ENCODE peak calls at places on chromosome 7, in seven cellular contexts. W is suprapubic skin, S is stomach, A is IMR-90, V is K562, E is A549, O is tibial nerve. T is an unnamed sample.
A peak's percentile ranks its signal among the peaks of the same experiment; 100 is the strongest.

GRCh38 chr7:20440472-20441105 is 109.9 kb downstream of the ITGB8 start:
- DNase-seq in W (no peak), S (peak; percentile 30), A (peak; percentile 62), V (peak; percentile 68), E (peak; percentile 13), O (no peak), T (no peak)

GRCh38 chr7:7414776-7415603 is 120.7 kb downstream of the COL28A1 start:
- DNase-seq in W (no peak), S (no peak), A (no peak), V (no peak), E (no peak), O (no peak), T (no peak)

GRCh38 chr7:156668130-156668741 is 27.7 kb downstream of the RNF32 start:
- DNase-seq in W (no peak), S (peak; percentile 71), A (peak; percentile 20), V (no peak), E (no peak), O (no peak), T (no peak)

GRCh38 chr7:138468244-138469123 is 8.4 kb downstream of the TRIM24 start:
- DNase-seq in W (no peak), S (peak; percentile 48), A (peak; percentile 14), V (no peak), E (no peak), O (no peak), T (no peak)

GRCh38 chr7:15781944-15782343 is 95.5 kb upstream of the MEOX2 start:
- DNase-seq in W (no peak), S (no peak), A (no peak), V (no peak), E (no peak), O (no peak), T (no peak)

GRCh38 chr7:90563286-90563685 is 32.8 kb upstream of the CDK14 start:
- DNase-seq in W (no peak), S (no peak), A (no peak), V (no peak), E (no peak), O (no peak), T (no peak)

GRCh38 chr7:130365511-130366441 is 14.5 kb upstream of the CPA1 start:
- DNase-seq in W (peak; percentile 54), S (peak; percentile 28), A (peak; percentile 94), V (no peak), E (no peak), O (no peak), T (no peak)

GRCh38 chr7:82803411-82803810 is 359.3 kb downstream of the PCLO start:
- DNase-seq in W (no peak), S (no peak), A (peak; percentile 9), V (no peak), E (no peak), O (no peak), T (no peak)

GRCh38 chr7:132424277-132424676 is 152.0 kb downstream of the PLXNA4 start:
- DNase-seq in W (no peak), S (no peak), A (no peak), V (no peak), E (no peak), O (no peak), T (no peak)

GRCh38 chr7:94436700-94437099 is 42.0 kb downstream of the COL1A2 start:
- DNase-seq in W (no peak), S (no peak), A (no peak), V (no peak), E (no peak), O (no peak), T (no peak)

GRCh38 chr7:117350027-117350426 is 27.2 kb upstream of the WNT2 start:
- DNase-seq in W (no peak), S (no peak), A (no peak), V (no peak), E (no peak), O (no peak), T (no peak)

GRCh38 chr7:101237206-101238067 is at the start of gene CLDN15:
- DNase-seq in W (peak; percentile 83), S (no peak), A (peak; percentile 61), V (peak; percentile 43), E (no peak), O (peak; percentile 35), T (no peak)
- H3K4me1 ChIP-seq in W (peaks cover 41% of the 10 kb centered on the region), S (peaks cover 69% of the 10 kb centered on the region), A (peaks cover 5% of the 10 kb centered on the region), V (peaks cover 84% of the 10 kb centered on the region), E (no peaks in the 10 kb centered on the region), O (peaks cover 14% of the 10 kb centered on the region), T (peaks cover 55% of the 10 kb centered on the region)

GRCh38 chr7:111942450-111943081 is 263.6 kb downstream of the DOCK4 start:
- DNase-seq in W (no peak), S (no peak), A (no peak), V (no peak), E (no peak), O (no peak), T (no peak)
- TF ChIP-seq POLR2A in W (no peak), S (no peak), A (no peak), V (no peak), E (no peak), O (no peak), T (no peak)

GRCh38 chr7:135970045-135970444 is 7.1 kb downstream of the MTPN start:
- DNase-seq in W (no peak), S (no peak), A (no peak), V (no peak), E (no peak), O (no peak), T (no peak)
- H3K4me1 ChIP-seq in W (peaks cover 29% of the 10 kb centered on the region), S (peaks cover 60% of the 10 kb centered on the region), A (peaks cover 2% of the 10 kb centered on the region), V (peaks cover 6% of the 10 kb centered on the region), E (peaks cover 7% of the 10 kb centered on the region), O (peaks cover 7% of the 10 kb centered on the region), T (peaks cover 55% of the 10 kb centered on the region)

GRCh38 chr7:74093671-74094223 is 10.1 kb downstream of the LIMK1 start:
- DNase-seq in W (peak; percentile 69), S (no peak), A (no peak), V (peak; percentile 11), E (no peak), O (no peak), T (no peak)
- TF ChIP-seq POLR2A in W (no peak), S (no peak), A (peak; percentile 77), V (no peak), E (no peak), O (no peak), T (no peak)

GRCh38 chr7:40965745-40966144 is 737.1 kb downstream of the INHBA start:
- DNase-seq in W (no peak), S (no peak), A (no peak), V (no peak), E (no peak), O (no peak), T (no peak)

GRCh38 chr7:40964610-40965009 is 738.3 kb downstream of the INHBA start:
- DNase-seq in W (no peak), S (no peak), A (no peak), V (no peak), E (no peak), O (no peak), T (no peak)

GRCh38 chr7:40966693-40967092 is 736.2 kb downstream of the INHBA start:
- DNase-seq in W (no peak), S (no peak), A (peak; percentile 16), V (no peak), E (no peak), O (no peak), T (no peak)

GRCh38 chr7:40969641-40970040 is 733.2 kb downstream of the INHBA start:
- DNase-seq in W (no peak), S (no peak), A (no peak), V (no peak), E (no peak), O (no peak), T (no peak)

GRCh38 chr7:40965016-40965415 is 737.9 kb downstream of the INHBA start:
- DNase-seq in W (no peak), S (no peak), A (no peak), V (no peak), E (no peak), O (no peak), T (no peak)
- H3K4me1 ChIP-seq in W (no peaks in the 10 kb centered on the region), S (no peaks in the 10 kb centered on the region), A (no peaks in the 10 kb centered on the region), V (no peaks in the 10 kb centered on the region), E (no peaks in the 10 kb centered on the region), O (no peaks in the 10 kb centered on the region), T (peaks cover 8% of the 10 kb centered on the region)

DNA sequence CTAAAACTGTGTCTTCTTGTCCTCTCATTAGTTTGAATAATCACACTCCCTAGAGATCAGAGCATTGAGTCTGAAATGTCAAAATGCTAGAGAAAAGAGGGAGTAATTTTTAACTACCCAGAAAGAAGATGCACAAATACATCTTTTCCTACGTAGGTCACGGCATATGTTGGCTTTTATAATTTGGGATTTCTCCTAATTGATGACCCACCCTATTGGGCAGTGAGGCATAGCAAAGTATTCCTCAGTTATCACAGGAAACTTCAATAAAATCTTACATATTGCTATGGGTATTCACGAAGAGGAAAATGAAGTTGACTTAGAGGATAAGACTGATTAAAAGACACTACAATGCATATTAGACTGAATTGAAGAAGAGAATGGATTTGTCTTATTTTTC is 25.4 kb downstream of the ARMC10 start:
- DNase-seq in W (no peak), S (no peak), A (no peak), V (no peak), E (no peak), O (no peak), T (no peak)
- TF ChIP-seq POLR2A in W (no peak), S (no peak), A (no peak), V (no peak), E (no peak), O (no peak), T (no peak)

DNA sequence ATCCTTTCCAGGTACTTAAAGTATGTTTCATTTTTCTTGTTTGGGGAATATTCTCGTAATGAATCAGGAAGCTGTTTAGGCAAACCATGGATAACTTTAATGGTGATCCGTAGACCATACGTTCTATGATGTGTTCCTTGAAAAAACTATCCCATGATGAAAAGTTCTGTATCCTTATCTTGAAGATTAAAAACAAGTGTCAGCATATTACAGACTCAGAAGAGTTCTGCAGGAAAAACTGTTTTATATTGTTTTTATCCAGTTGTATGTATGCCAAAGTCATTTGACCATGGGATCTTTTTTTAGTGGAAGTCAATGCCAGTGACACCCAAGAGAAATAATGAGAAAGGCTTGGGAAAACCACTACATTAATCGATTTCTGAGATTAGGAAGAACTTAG is 52.0 kb downstream of the DLD start:
- DNase-seq in W (no peak), S (no peak), A (no peak), V (no peak), E (no peak), O (no peak), T (no peak)
- H3K4me1 ChIP-seq in W (peaks cover 23% of the 10 kb centered on the region), S (peaks cover 47% of the 10 kb centered on the region), A (peaks cover 22% of the 10 kb centered on the region), V (no peaks in the 10 kb centered on the region), E (peaks cover 22% of the 10 kb centered on the region), O (peaks cover 50% of the 10 kb centered on the region), T (peaks cover 22% of the 10 kb centered on the region)

GRCh38 chr7:27172823-27173411 is 1.2 kb downstream of the HOXA10 start:
- DNase-seq in W (peak; percentile 85), S (peak; percentile 20), A (no peak), V (no peak), E (no peak), O (peak; percentile 73), T (no peak)
- TF ChIP-seq POLR2A in W (no peak), S (no peak), A (no peak), V (no peak), E (no peak), O (no peak), T (peak; percentile 61)

T was measured in vagina.